ENCODE peak calls at places on chromosomes 12 and 14, in nine cellular contexts. One of them, this sample, is unnamed.
A peak's percentile ranks its signal among the peaks of the same experiment; 100 is the strongest.

GRCh38 chr14:68813318-68813838 is 20.5 kb upstream of the ZFP36L1 start:
- DNase-seq in Daoy: no peak
- DNase-seq in AG20443: no peak
- DNase-seq in activated T-cell treated with anti-CD3 and anti-CD28 coated beads, Interleukin-2, amount 50 U/mL, for 72 hours: no peak
- DNase-seq in fibroblast of lung: no peak
- DNase-seq in kidney: no peak
- DNase-seq in anterior cingulate cortex: no peak
- DNase-seq in neural crest cell: no peak
- DNase-seq in NCI-H1092: no peak
- DNase-seq in this sample: no peak

GRCh38 chr12:24255920-24256635 is 306.6 kb upstream of the SOX5 start:
- DNase-seq in kidney: no peak
- DNase-seq in Daoy: no peak
- DNase-seq in neural crest cell: no peak
- DNase-seq in NCI-H1092: no peak
- DNase-seq in fibroblast of lung: no peak
- DNase-seq in AG20443: no peak
- DNase-seq in activated T-cell treated with anti-CD3 and anti-CD28 coated beads, Interleukin-2, amount 50 U/mL, for 72 hours: no peak
- DNase-seq in anterior cingulate cortex: no peak
- DNase-seq in this sample: no peak

GRCh38 chr12:102120886-102121285 is 903 bp downstream of the PARPBP start:
- DNase-seq in fibroblast of lung: peak; percentile 18
- DNase-seq in neural crest cell: no peak
- DNase-seq in kidney: no peak
- DNase-seq in NCI-H1092: no peak
- DNase-seq in anterior cingulate cortex: no peak
- DNase-seq in Daoy: peak; percentile 41
- DNase-seq in AG20443: peak; percentile 24
- DNase-seq in activated T-cell treated with anti-CD3 and anti-CD28 coated beads, Interleukin-2, amount 50 U/mL, for 72 hours: no peak
- DNase-seq in this sample: peak; percentile 27

GRCh38 chr12:89213747-89214146 is 138.6 kb downstream of the DUSP6 start:
- DNase-seq in kidney: no peak
- DNase-seq in neural crest cell: no peak
- DNase-seq in NCI-H1092: no peak
- DNase-seq in activated T-cell treated with anti-CD3 and anti-CD28 coated beads, Interleukin-2, amount 50 U/mL, for 72 hours: no peak
- DNase-seq in anterior cingulate cortex: no peak
- DNase-seq in AG20443: no peak
- DNase-seq in Daoy: no peak
- DNase-seq in fibroblast of lung: no peak
- DNase-seq in this sample: no peak

GRCh38 chr12:75979181-75979580 is 52.4 kb downstream of the PHLDA1 start:
- DNase-seq in anterior cingulate cortex: no peak
- DNase-seq in activated T-cell treated with anti-CD3 and anti-CD28 coated beads, Interleukin-2, amount 50 U/mL, for 72 hours: peak; percentile 46
- DNase-seq in Daoy: peak; percentile 88
- DNase-seq in fibroblast of lung: peak; percentile 70
- DNase-seq in kidney: no peak
- DNase-seq in NCI-H1092: no peak
- DNase-seq in neural crest cell: no peak
- DNase-seq in AG20443: no peak
- DNase-seq in this sample: peak; percentile 13

GRCh38 chr12:1122803-1123202 is 131.8 kb downstream of the ERC1 start:
- DNase-seq in activated T-cell treated with anti-CD3 and anti-CD28 coated beads, Interleukin-2, amount 50 U/mL, for 72 hours: no peak
- DNase-seq in kidney: no peak
- DNase-seq in NCI-H1092: no peak
- DNase-seq in Daoy: no peak
- DNase-seq in anterior cingulate cortex: no peak
- DNase-seq in fibroblast of lung: no peak
- DNase-seq in neural crest cell: no peak
- DNase-seq in AG20443: no peak
- DNase-seq in this sample: no peak

GRCh38 chr12:109726511-109727038 is 12.9 kb downstream of the FAM222A start:
- DNase-seq in kidney: peak; percentile 54
- DNase-seq in activated T-cell treated with anti-CD3 and anti-CD28 coated beads, Interleukin-2, amount 50 U/mL, for 72 hours: no peak
- DNase-seq in AG20443: no peak
- DNase-seq in NCI-H1092: no peak
- DNase-seq in anterior cingulate cortex: no peak
- DNase-seq in neural crest cell: no peak
- DNase-seq in Daoy: no peak
- DNase-seq in fibroblast of lung: no peak
- DNase-seq in this sample: no peak

GRCh38 chr12:29278673-29279420 is 102.1 kb downstream of the ERGIC2 start:
- DNase-seq in neural crest cell: no peak
- DNase-seq in kidney: no peak
- DNase-seq in anterior cingulate cortex: no peak
- DNase-seq in AG20443: peak; percentile 28
- DNase-seq in Daoy: no peak
- DNase-seq in NCI-H1092: no peak
- DNase-seq in activated T-cell treated with anti-CD3 and anti-CD28 coated beads, Interleukin-2, amount 50 U/mL, for 72 hours: no peak
- DNase-seq in fibroblast of lung: peak; percentile 64
- DNase-seq in this sample: peak; percentile 36

GRCh38 chr12:2439332-2440100 is 355.3 kb upstream of the FKBP4 start:
- DNase-seq in fibroblast of lung: no peak
- DNase-seq in anterior cingulate cortex: no peak
- DNase-seq in Daoy: no peak
- DNase-seq in AG20443: no peak
- DNase-seq in kidney: no peak
- DNase-seq in neural crest cell: no peak
- DNase-seq in activated T-cell treated with anti-CD3 and anti-CD28 coated beads, Interleukin-2, amount 50 U/mL, for 72 hours: no peak
- DNase-seq in NCI-H1092: no peak
- DNase-seq in this sample: no peak

GRCh38 chr12:18439541-18439940 is 178.2 kb downstream of the PIK3C2G start:
- DNase-seq in activated T-cell treated with anti-CD3 and anti-CD28 coated beads, Interleukin-2, amount 50 U/mL, for 72 hours: no peak
- DNase-seq in neural crest cell: no peak
- DNase-seq in kidney: no peak
- DNase-seq in NCI-H1092: no peak
- DNase-seq in fibroblast of lung: peak; percentile 60
- DNase-seq in Daoy: no peak
- DNase-seq in AG20443: no peak
- DNase-seq in anterior cingulate cortex: no peak
- DNase-seq in this sample: no peak

GRCh38 chr12:6226701-6227096 is 26.5 kb downstream of the CD9 start:
- DNase-seq in NCI-H1092: no peak
- DNase-seq in activated T-cell treated with anti-CD3 and anti-CD28 coated beads, Interleukin-2, amount 50 U/mL, for 72 hours: no peak
- DNase-seq in neural crest cell: no peak
- DNase-seq in AG20443: no peak
- DNase-seq in Daoy: no peak
- DNase-seq in fibroblast of lung: no peak
- DNase-seq in anterior cingulate cortex: no peak
- DNase-seq in kidney: no peak
- DNase-seq in this sample: no peak

GRCh38 chr12:109726106-109726497 is 12.5 kb downstream of the FAM222A start:
- DNase-seq in NCI-H1092: no peak
- DNase-seq in activated T-cell treated with anti-CD3 and anti-CD28 coated beads, Interleukin-2, amount 50 U/mL, for 72 hours: no peak
- DNase-seq in AG20443: no peak
- DNase-seq in anterior cingulate cortex: no peak
- DNase-seq in fibroblast of lung: no peak
- DNase-seq in Daoy: no peak
- DNase-seq in kidney: peak; percentile 30
- DNase-seq in neural crest cell: no peak
- DNase-seq in this sample: no peak

GRCh38 chr12:73181244-73181643 is 909.1 kb downstream of the TRHDE start:
- DNase-seq in AG20443: no peak
- DNase-seq in neural crest cell: no peak
- DNase-seq in kidney: no peak
- DNase-seq in Daoy: no peak
- DNase-seq in anterior cingulate cortex: no peak
- DNase-seq in NCI-H1092: no peak
- DNase-seq in fibroblast of lung: no peak
- DNase-seq in activated T-cell treated with anti-CD3 and anti-CD28 coated beads, Interleukin-2, amount 50 U/mL, for 72 hours: no peak
- DNase-seq in this sample: no peak

GRCh38 chr12:3323002-3323685 is 167.9 kb upstream of the PRMT8 start:
- DNase-seq in AG20443: no peak
- DNase-seq in Daoy: no peak
- DNase-seq in kidney: peak; percentile 59
- DNase-seq in neural crest cell: no peak
- DNase-seq in anterior cingulate cortex: no peak
- DNase-seq in NCI-H1092: no peak
- DNase-seq in activated T-cell treated with anti-CD3 and anti-CD28 coated beads, Interleukin-2, amount 50 U/mL, for 72 hours: no peak
- DNase-seq in fibroblast of lung: no peak
- DNase-seq in this sample: no peak

GRCh38 chr12:46554461-46554860 is 181.9 kb upstream of the SLC38A2 start:
- DNase-seq in NCI-H1092: no peak
- DNase-seq in neural crest cell: no peak
- DNase-seq in anterior cingulate cortex: no peak
- DNase-seq in AG20443: no peak
- DNase-seq in fibroblast of lung: no peak
- DNase-seq in Daoy: no peak
- DNase-seq in activated T-cell treated with anti-CD3 and anti-CD28 coated beads, Interleukin-2, amount 50 U/mL, for 72 hours: no peak
- DNase-seq in kidney: no peak
- DNase-seq in this sample: no peak

GRCh38 chr12:47024463-47024862 is 55.0 kb upstream of the PCED1B start:
- DNase-seq in fibroblast of lung: peak; percentile 68
- DNase-seq in neural crest cell: no peak
- DNase-seq in activated T-cell treated with anti-CD3 and anti-CD28 coated beads, Interleukin-2, amount 50 U/mL, for 72 hours: no peak
- DNase-seq in kidney: no peak
- DNase-seq in AG20443: peak; percentile 16
- DNase-seq in Daoy: no peak
- DNase-seq in anterior cingulate cortex: no peak
- DNase-seq in NCI-H1092: no peak
- DNase-seq in this sample: no peak

GRCh38 chr12:15977999-15978398 is 66.9 kb downstream of the DERA start:
- DNase-seq in activated T-cell treated with anti-CD3 and anti-CD28 coated beads, Interleukin-2, amount 50 U/mL, for 72 hours: no peak
- DNase-seq in kidney: no peak
- DNase-seq in neural crest cell: no peak
- DNase-seq in AG20443: no peak
- DNase-seq in anterior cingulate cortex: no peak
- DNase-seq in fibroblast of lung: no peak
- DNase-seq in Daoy: no peak
- DNase-seq in NCI-H1092: no peak
- DNase-seq in this sample: no peak

GRCh38 chr14:36952702-36953101 is 219.7 kb downstream of the SLC25A21 start:
- DNase-seq in NCI-H1092: no peak
- DNase-seq in AG20443: peak; percentile 64
- DNase-seq in activated T-cell treated with anti-CD3 and anti-CD28 coated beads, Interleukin-2, amount 50 U/mL, for 72 hours: no peak
- DNase-seq in kidney: no peak
- DNase-seq in neural crest cell: no peak
- DNase-seq in anterior cingulate cortex: no peak
- DNase-seq in Daoy: peak; percentile 89
- DNase-seq in fibroblast of lung: peak; percentile 84
- DNase-seq in this sample: peak; percentile 67

GRCh38 chr12:153080-153746 is 60.7 kb downstream of the SLC6A12 start:
- DNase-seq in activated T-cell treated with anti-CD3 and anti-CD28 coated beads, Interleukin-2, amount 50 U/mL, for 72 hours: peak; percentile 68
- DNase-seq in neural crest cell: peak; percentile 73
- DNase-seq in anterior cingulate cortex: no peak
- DNase-seq in NCI-H1092: peak; percentile 62
- DNase-seq in Daoy: peak; percentile 78
- DNase-seq in kidney: peak; percentile 81
- DNase-seq in AG20443: peak; percentile 73
- DNase-seq in fibroblast of lung: peak; percentile 38
- DNase-seq in this sample: peak; percentile 71

GRCh38 chr12:132593521-132593920 is 16.9 kb downstream of the LRCOL1 start:
- DNase-seq in activated T-cell treated with anti-CD3 and anti-CD28 coated beads, Interleukin-2, amount 50 U/mL, for 72 hours: no peak
- DNase-seq in Daoy: no peak
- DNase-seq in AG20443: no peak
- DNase-seq in NCI-H1092: no peak
- DNase-seq in anterior cingulate cortex: no peak
- DNase-seq in fibroblast of lung: no peak
- DNase-seq in kidney: peak; percentile 72
- DNase-seq in neural crest cell: no peak
- DNase-seq in this sample: no peak

GRCh38 chr12:53777412-53777811 is 25.6 kb upstream of the CISTR start:
- DNase-seq in kidney: no peak
- DNase-seq in NCI-H1092: no peak
- DNase-seq in anterior cingulate cortex: no peak
- DNase-seq in fibroblast of lung: no peak
- DNase-seq in activated T-cell treated with anti-CD3 and anti-CD28 coated beads, Interleukin-2, amount 50 U/mL, for 72 hours: no peak
- DNase-seq in neural crest cell: no peak
- DNase-seq in AG20443: no peak
- DNase-seq in Daoy: no peak
- DNase-seq in this sample: no peak

GRCh38 chr12:51926718-51927117 is 19.4 kb downstream of the ACVRL1 start:
- DNase-seq in AG20443: no peak
- DNase-seq in fibroblast of lung: no peak
- DNase-seq in Daoy: no peak
- DNase-seq in activated T-cell treated with anti-CD3 and anti-CD28 coated beads, Interleukin-2, amount 50 U/mL, for 72 hours: peak; percentile 60
- DNase-seq in kidney: no peak
- DNase-seq in neural crest cell: no peak
- DNase-seq in anterior cingulate cortex: no peak
- DNase-seq in NCI-H1092: no peak
- DNase-seq in this sample: no peak

GRCh38 chr14:47302121-47302520 is 373.3 kb downstream of the MDGA2 start:
- DNase-seq in AG20443: no peak
- DNase-seq in anterior cingulate cortex: no peak
- DNase-seq in kidney: no peak
- DNase-seq in neural crest cell: no peak
- DNase-seq in NCI-H1092: no peak
- DNase-seq in activated T-cell treated with anti-CD3 and anti-CD28 coated beads, Interleukin-2, amount 50 U/mL, for 72 hours: no peak
- DNase-seq in Daoy: no peak
- DNase-seq in fibroblast of lung: no peak
- DNase-seq in this sample: no peak

GRCh38 chr12:128578045-128578444 is 245.7 kb downstream of the SLC15A4 start:
- DNase-seq in kidney: no peak
- DNase-seq in NCI-H1092: no peak
- DNase-seq in fibroblast of lung: no peak
- DNase-seq in anterior cingulate cortex: no peak
- DNase-seq in activated T-cell treated with anti-CD3 and anti-CD28 coated beads, Interleukin-2, amount 50 U/mL, for 72 hours: no peak
- DNase-seq in Daoy: no peak
- DNase-seq in AG20443: no peak
- DNase-seq in neural crest cell: no peak
- DNase-seq in this sample: no peak